ENCODE peak calls at places on chromosome 4, in four cellular contexts. One of them, this sample, is unnamed.

GRCh38 chr4:184382189-184382846 is 92.0 kb downstream of the IRF2 start:
- DNase-seq in anterior cingulate cortex: no peak
- DNase-seq in OCI-M1: no peak
- DNase-seq in ACHN: no peak
- DNase-seq in this sample: no peak

GRCh38 chr4:70518716-70519115 is 347 bp downstream of the AMTN start:
- DNase-seq in ACHN: no peak
- DNase-seq in anterior cingulate cortex: no peak
- DNase-seq in OCI-M1: no peak
- DNase-seq in this sample: no peak

GRCh38 chr4:81454498-81454897 is 17.2 kb downstream of the RASGEF1B start:
- DNase-seq in anterior cingulate cortex: no peak
- DNase-seq in OCI-M1: no peak
- DNase-seq in ACHN: peak
- DNase-seq in this sample: no peak

GRCh38 chr4:21046121-21046520 is 345.9 kb downstream of the PACRGL start:
- DNase-seq in ACHN: no peak
- DNase-seq in anterior cingulate cortex: no peak
- DNase-seq in OCI-M1: no peak
- DNase-seq in this sample: no peak

GRCh38 chr4:2712261-2712842 is 43.8 kb downstream of the TNIP2 start:
- DNase-seq in OCI-M1: no peak
- DNase-seq in anterior cingulate cortex: no peak
- DNase-seq in ACHN: peak
- DNase-seq in this sample: no peak

GRCh38 chr4:36990108-36990872 is 254.3 kb upstream of the NWD2 start:
- DNase-seq in OCI-M1: peak
- DNase-seq in ACHN: no peak
- DNase-seq in anterior cingulate cortex: peak
- DNase-seq in this sample: no peak

GRCh38 chr4:152983774-152984411 is 47.8 kb downstream of the FHDC1 start:
- DNase-seq in ACHN: peak
- DNase-seq in OCI-M1: peak
- DNase-seq in anterior cingulate cortex: no peak
- DNase-seq in this sample: peak

GRCh38 chr4:84632092-84632491 is 49.2 kb downstream of the CDS1 start:
- DNase-seq in anterior cingulate cortex: no peak
- DNase-seq in OCI-M1: no peak
- DNase-seq in ACHN: no peak
- DNase-seq in this sample: no peak

GRCh38 chr4:1993169-1993516 is 15.6 kb downstream of the NELFA start:
- DNase-seq in anterior cingulate cortex: no peak
- DNase-seq in ACHN: no peak
- DNase-seq in OCI-M1: no peak
- DNase-seq in this sample: no peak

GRCh38 chr4:29046166-29046565 is 1674.0 kb upstream of the PCDH7 start:
- DNase-seq in OCI-M1: no peak
- DNase-seq in ACHN: no peak
- DNase-seq in anterior cingulate cortex: no peak
- DNase-seq in this sample: peak

GRCh38 chr4:76307670-76308014 is 1.1 kb downstream of the STBD1 start:
- DNase-seq in anterior cingulate cortex: no peak
- DNase-seq in ACHN: no peak
- DNase-seq in OCI-M1: no peak
- DNase-seq in this sample: no peak

GRCh38 chr4:3630934-3631585 is 98.8 kb upstream of the LRPAP1 start:
- DNase-seq in ACHN: no peak
- DNase-seq in anterior cingulate cortex: no peak
- DNase-seq in OCI-M1: no peak
- DNase-seq in this sample: no peak

GRCh38 chr4:116531870-116532269 is 553.5 kb downstream of the TRAM1L1 start:
- DNase-seq in anterior cingulate cortex: no peak
- DNase-seq in ACHN: no peak
- DNase-seq in OCI-M1: peak
- DNase-seq in this sample: no peak

GRCh38 chr4:41622816-41623215 is 84.9 kb downstream of the LIMCH1 start:
- DNase-seq in anterior cingulate cortex: peak
- DNase-seq in ACHN: no peak
- DNase-seq in OCI-M1: no peak
- DNase-seq in this sample: peak

GRCh38 chr4:26151615-26152014 is 169.2 kb upstream of the RBPJ start:
- DNase-seq in ACHN: no peak
- DNase-seq in OCI-M1: no peak
- DNase-seq in anterior cingulate cortex: no peak
- DNase-seq in this sample: no peak

GRCh38 chr4:69617083-69617694 is 22.3 kb downstream of the UGT2A2 start:
- DNase-seq in anterior cingulate cortex: no peak
- DNase-seq in ACHN: peak
- DNase-seq in OCI-M1: peak
- DNase-seq in this sample: peak

GRCh38 chr4:186644737-186645261 is 78.9 kb downstream of the FAT1 start:
- DNase-seq in anterior cingulate cortex: no peak
- DNase-seq in OCI-M1: no peak
- DNase-seq in ACHN: peak
- DNase-seq in this sample: no peak

GRCh38 chr4:8830056-8830455 is 41.6 kb downstream of the HMX1 start:
- DNase-seq in anterior cingulate cortex: no peak
- DNase-seq in OCI-M1: no peak
- DNase-seq in ACHN: no peak
- DNase-seq in this sample: no peak

GRCh38 chr4:59540311-59540710 is 1659.8 kb upstream of the ADGRL3 start:
- DNase-seq in OCI-M1: no peak
- DNase-seq in ACHN: peak
- DNase-seq in anterior cingulate cortex: no peak
- DNase-seq in this sample: no peak

GRCh38 chr4:119118397-119118796 is 17.2 kb upstream of the MYOZ2 start:
- DNase-seq in OCI-M1: no peak
- DNase-seq in ACHN: no peak
- DNase-seq in anterior cingulate cortex: no peak
- DNase-seq in this sample: no peak

GRCh38 chr4:122772311-122772710 is 39.8 kb downstream of the BBS12 start:
- DNase-seq in ACHN: no peak
- DNase-seq in OCI-M1: no peak
- DNase-seq in anterior cingulate cortex: no peak
- DNase-seq in this sample: no peak

GRCh38 chr4:124936427-124936826 is 223.9 kb upstream of the ANKRD50 start:
- DNase-seq in ACHN: no peak
- DNase-seq in OCI-M1: no peak
- DNase-seq in anterior cingulate cortex: no peak
- DNase-seq in this sample: no peak

GRCh38 chr4:86838141-86838540 is 11.0 kb downstream of the SLC10A6 start:
- DNase-seq in anterior cingulate cortex: no peak
- DNase-seq in OCI-M1: no peak
- DNase-seq in ACHN: no peak
- DNase-seq in this sample: no peak

GRCh38 chr4:159358226-159358625 is 255.3 kb downstream of the RAPGEF2 start:
- DNase-seq in OCI-M1: no peak
- DNase-seq in anterior cingulate cortex: peak
- DNase-seq in ACHN: no peak
- DNase-seq in this sample: peak

GRCh38 chr4:1056671-1057402 is 45.4 kb downstream of the FGFRL1 start:
- DNase-seq in OCI-M1: no peak
- DNase-seq in anterior cingulate cortex: no peak
- DNase-seq in ACHN: no peak
- DNase-seq in this sample: no peak